ENCODE peak calls at places on chromosomes 3 and 15, in four cellular contexts. M is neuronal stem cell, L is fibroblast of lung, G is amniotic stem cell. F is an unnamed sample.

GRCh38 chr15:31037731-31038477 is 46.5 kb upstream of the MTMR10 start:
- DNase-seq in M (no peak), L (no peak), G (no peak), F (no peak)

GRCh38 chr15:39583586-39584265 is 2.8 kb downstream of the THBS1 start:
- DNase-seq in M (no peak), L (peak), G (no peak), F (no peak)

GRCh38 chr3:119831941-119832371 is 50.1 kb downstream of the NR1I2 start:
- DNase-seq in M (no peak), L (no peak), G (no peak), F (no peak)

GRCh38 chr15:40782609-40783227 is 12.9 kb downstream of the C15orf62 start:
- DNase-seq in M (no peak), L (no peak), G (no peak), F (no peak)

GRCh38 chr3:178443634-178444033 is 92.6 kb upstream of the KCNMB2 start:
- DNase-seq in M (no peak), L (peak), G (no peak), F (no peak)

GRCh38 chr3:121883507-121883906 is 10.7 kb upstream of the SLC15A2 start:
- DNase-seq in M (peak), L (peak), G (no peak), F (no peak)

GRCh38 chr3:194632211-194632982 is 822 bp downstream of the TMEM44 start:
- DNase-seq in M (no peak), L (peak), G (no peak), F (no peak)

GRCh38 chr15:55587321-55588069 is 650 bp downstream of the PYGO1 start:
- DNase-seq in M (peak), L (peak), G (no peak), F (no peak)

GRCh38 chr3:32153414-32154016 is 47.1 kb downstream of the GPD1L start:
- DNase-seq in M (no peak), L (no peak), G (no peak), F (no peak)

GRCh38 chr3:131560795-131561194 is 58.0 kb upstream of the MRPL3 start:
- DNase-seq in M (no peak), L (no peak), G (no peak), F (no peak)

GRCh38 chr3:113698891-113699465 is 2.5 kb upstream of the USF3 start:
- DNase-seq in M (no peak), L (peak), G (no peak), F (no peak)

GRCh38 chr3:46710671-46711295 is 6.9 kb downstream of the PRSS50 start:
- DNase-seq in M (no peak), L (no peak), G (no peak), F (no peak)

GRCh38 chr15:68265674-68266073 is 11.9 kb upstream of the FEM1B start:
- DNase-seq in M (no peak), L (no peak), G (no peak), F (no peak)

GRCh38 chr3:141306276-141306675 is 62.0 kb upstream of the ZBTB38 start:
- DNase-seq in M (no peak), L (no peak), G (no peak), F (no peak)

GRCh38 chr15:32701863-32702262 is 15.9 kb upstream of the GREM1 start:
- DNase-seq in M (no peak), L (no peak), G (no peak), F (no peak)

GRCh38 chr15:63481105-63481810 is 23.1 kb upstream of the USP3 start:
- DNase-seq in M (no peak), L (no peak), G (no peak), F (no peak)

GRCh38 chr3:5581743-5582142 is 394.2 kb downstream of the EDEM1 start:
- DNase-seq in M (no peak), L (no peak), G (no peak), F (peak)

GRCh38 chr3:133037440-133037839 is 751 bp upstream of the TMEM108 start:
- DNase-seq in M (no peak), L (no peak), G (no peak), F (no peak)

GRCh38 chr3:62201438-62202035 is 171.8 kb downstream of the FEZF2 start:
- DNase-seq in M (peak), L (peak), G (no peak), F (no peak)

GRCh38 chr3:61573441-61573840 is 12.1 kb downstream of the PTPRG start:
- DNase-seq in M (no peak), L (peak), G (no peak), F (no peak)

GRCh38 chr15:100426893-100427292 is 85.1 kb upstream of the ADAMTS17 start:
- DNase-seq in M (no peak), L (no peak), G (no peak), F (no peak)

GRCh38 chr15:86284630-86285029 is 205.0 kb downstream of the AGBL1 start:
- DNase-seq in M (no peak), L (no peak), G (no peak), F (no peak)

GRCh38 chr3:61278713-61279112 is 27.5 kb upstream of the FHIT start:
- DNase-seq in M (no peak), L (no peak), G (no peak), F (no peak)

GRCh38 chr3:143775401-143775970 is 72.8 kb downstream of the SLC9A9 start:
- DNase-seq in M (no peak), L (peak), G (peak), F (no peak)

GRCh38 chr3:52248816-52249547 is 3.4 kb downstream of the PPM1M start:
- DNase-seq in M (no peak), L (peak), G (no peak), F (no peak)

F was measured in brain pericyte.